ENCODE peak calls at places on chromosomes 4 and X, in eight cellular contexts. H is epithelial cell of esophagus, V is fibroblast of mammary gland, X is AG09309, K is glutamatergic neuron, R is suprapubic skin, W is H9, C is endothelial cell of umbilical vein. B is an unnamed sample.

GRCh38 chr4:10061650-10062415 is 40.5 kb upstream of the SLC2A9 start:
- DNase-seq in H (peak), V (peak), X (no peak), K (no peak), R (no peak), W (no peak), C (no peak), B (no peak)

GRCh38 chr4:156158747-156159146 is 205.1 kb upstream of the CTSO start:
- DNase-seq in H (no peak), V (no peak), X (no peak), K (no peak), R (no peak), W (no peak), C (no peak), B (no peak)

GRCh38 chrX:154411322-154411980 is at the start of gene TAFAZZIN:
- DNase-seq in H (peak), V (peak), X (no peak), K (peak), R (peak), W (peak), C (peak), B (peak)

GRCh38 chr4:121139533-121140222 is 24.4 kb downstream of the TNIP3 start:
- DNase-seq in H (peak), V (peak), X (no peak), K (no peak), R (no peak), W (no peak), C (peak), B (no peak)

GRCh38 chr4:108533245-108533844 is 87.0 kb upstream of the RPL34 start:
- DNase-seq in H (no peak), V (no peak), X (no peak), K (no peak), R (no peak), W (no peak), C (peak), B (no peak)

GRCh38 chr4:165765053-165765452 is 108.0 kb upstream of the TLL1 start:
- DNase-seq in H (peak), V (no peak), X (no peak), K (no peak), R (no peak), W (no peak), C (peak), B (no peak)

GRCh38 chrX:122943918-122944317 is 240.2 kb upstream of the GRIA3 start:
- DNase-seq in H (peak), V (peak), X (peak), K (no peak), R (no peak), W (no peak), C (no peak), B (no peak)

GRCh38 chrX:41863343-41864203 is 59.8 kb downstream of the CASK start:
- DNase-seq in H (no peak), V (no peak), X (no peak), K (no peak), R (no peak), W (no peak), C (no peak), B (no peak)

GRCh38 chr4:26707342-26707741 is 123.5 kb downstream of the TBC1D19 start:
- DNase-seq in H (no peak), V (no peak), X (no peak), K (no peak), R (no peak), W (no peak), C (no peak), B (no peak)

GRCh38 chrX:74535633-74536141 is 78.7 kb downstream of the RLIM start:
- DNase-seq in H (peak), V (peak), X (no peak), K (peak), R (peak), W (peak), C (peak), B (peak)

GRCh38 chr4:6128221-6128871 is 72.0 kb downstream of the JAKMIP1 start:
- DNase-seq in H (no peak), V (no peak), X (no peak), K (no peak), R (no peak), W (no peak), C (no peak), B (peak)

GRCh38 chrX:8988456-8988855 is 45.5 kb downstream of the FAM9B start:
- DNase-seq in H (peak), V (peak), X (no peak), K (no peak), R (no peak), W (no peak), C (no peak), B (no peak)

GRCh38 chr4:1470816-1471442 is 64.7 kb upstream of the NKX1-1 start:
- DNase-seq in H (no peak), V (no peak), X (no peak), K (peak), R (peak), W (no peak), C (no peak), B (peak)

GRCh38 chr4:38752393-38752961 is 30.3 kb downstream of the TLR10 start:
- DNase-seq in H (no peak), V (peak), X (no peak), K (no peak), R (no peak), W (no peak), C (peak), B (no peak)

GRCh38 chr4:168574581-168575295 is 77.9 kb downstream of the PALLD start:
- DNase-seq in H (peak), V (peak), X (no peak), K (no peak), R (no peak), W (no peak), C (peak), B (no peak)

GRCh38 chrX:13180807-13181206 is 136.4 kb upstream of the FAM9C start:
- DNase-seq in H (peak), V (peak), X (peak), K (no peak), R (no peak), W (no peak), C (no peak), B (no peak)

GRCh38 chrX:4253092-4253491 is 539.6 kb upstream of the PRKX start:
- DNase-seq in H (no peak), V (no peak), X (no peak), K (no peak), R (no peak), W (no peak), C (no peak), B (no peak)

GRCh38 chr4:176735300-176735699 is 57.4 kb downstream of the VEGFC start:
- DNase-seq in H (peak), V (peak), X (peak), K (no peak), R (no peak), W (no peak), C (peak), B (no peak)

GRCh38 chr4:141391293-141391692 is 170.6 kb downstream of the ZNF330 start:
- DNase-seq in H (peak), V (peak), X (no peak), K (no peak), R (no peak), W (no peak), C (no peak), B (no peak)

GRCh38 chr4:158996669-158997074 is 106.2 kb upstream of the RAPGEF2 start:
- DNase-seq in H (peak), V (peak), X (peak), K (no peak), R (no peak), W (no peak), C (peak), B (no peak)

GRCh38 chrX:71634366-71634765 is 16.1 kb upstream of the CXCR3 start:
- DNase-seq in H (no peak), V (no peak), X (no peak), K (no peak), R (no peak), W (no peak), C (no peak), B (no peak)

GRCh38 chr4:96131186-96131585 is 291.3 kb downstream of the PDHA2 start:
- DNase-seq in H (no peak), V (no peak), X (no peak), K (no peak), R (no peak), W (no peak), C (no peak), B (no peak)

GRCh38 chr4:136967069-136967468 is 565.2 kb downstream of the PCDH18 start:
- DNase-seq in H (peak), V (no peak), X (no peak), K (no peak), R (no peak), W (no peak), C (no peak), B (no peak)

GRCh38 chr4:89640620-89641366 is 196.2 kb downstream of the SNCA start:
- DNase-seq in H (peak), V (peak), X (peak), K (peak), R (no peak), W (peak), C (no peak), B (no peak)

GRCh38 chr4:40425799-40426574 is 90.9 kb downstream of the CHRNA9 start:
- DNase-seq in H (no peak), V (no peak), X (no peak), K (no peak), R (no peak), W (no peak), C (no peak), B (no peak)

GRCh38 chr4:117560329-117560728 is 474.0 kb upstream of the NDST3 start:
- DNase-seq in H (peak), V (peak), X (no peak), K (no peak), R (no peak), W (no peak), C (peak), B (no peak)

GRCh38 chr4:104393649-104394048 is 101.0 kb downstream of the CXXC4 start:
- DNase-seq in H (peak), V (no peak), X (no peak), K (no peak), R (no peak), W (no peak), C (no peak), B (no peak)

GRCh38 chr4:143232277-143232676 is 47.6 kb downstream of the USP38 start:
- DNase-seq in H (no peak), V (no peak), X (no peak), K (no peak), R (no peak), W (no peak), C (no peak), B (no peak)

GRCh38 chr4:8762951-8763735 is 108.5 kb downstream of the HMX1 start:
- DNase-seq in H (no peak), V (no peak), X (no peak), K (peak), R (peak), W (no peak), C (no peak), B (peak)

GRCh38 chrX:40513012-40513411 is 67.8 kb upstream of the ATP6AP2 start:
- DNase-seq in H (no peak), V (no peak), X (no peak), K (no peak), R (no peak), W (no peak), C (no peak), B (no peak)

GRCh38 chr4:71209161-71209560 is 129.7 kb upstream of the SLC4A4 start:
- DNase-seq in H (peak), V (peak), X (no peak), K (no peak), R (no peak), W (no peak), C (no peak), B (no peak)

GRCh38 chrX:64885850-64886249 is 90.4 kb downstream of the ZC4H2 start:
- DNase-seq in H (peak), V (no peak), X (no peak), K (peak), R (no peak), W (peak), C (no peak), B (no peak)
- TF ChIP-seq CTCF in H (peak), V (peak), X (peak), K (peak), R (peak), W (peak), C (peak), B (peak)

DNA sequence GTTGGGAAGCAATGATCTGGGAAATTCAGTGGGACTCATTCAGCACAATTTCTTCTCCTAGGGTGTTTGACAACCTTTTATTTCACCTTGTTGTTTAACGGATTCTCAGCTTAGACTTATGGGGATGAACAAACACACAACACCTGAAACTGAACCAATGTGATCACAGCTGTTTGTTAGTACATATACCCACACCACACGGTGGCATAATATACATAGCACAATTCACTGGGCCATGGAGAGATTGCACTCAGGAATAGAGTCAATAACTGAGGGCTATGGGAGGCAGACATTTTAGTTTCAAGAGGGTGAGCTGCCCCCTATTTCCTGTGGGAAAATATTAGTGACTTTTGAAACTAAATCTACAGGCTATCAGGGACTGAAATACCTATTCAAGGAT is 148.0 kb downstream of the PARM1 start:
- DNase-seq in H (no peak), V (no peak), X (no peak), K (no peak), R (no peak), W (no peak), C (no peak), B (no peak)
- TF ChIP-seq CTCF in H (no peak), V (no peak), X (no peak), K (no peak), R (no peak), W (no peak), C (no peak), B (no peak)

GRCh38 chr4:55849724-55850123 is 3.7 kb upstream of the EXOC1 start:
- DNase-seq in H (no peak), V (no peak), X (no peak), K (no peak), R (no peak), W (peak), C (no peak), B (no peak)
- TF ChIP-seq CTCF in H (no peak), V (no peak), X (no peak), K (peak), R (no peak), W (peak), C (no peak), B (no peak)

DNA sequence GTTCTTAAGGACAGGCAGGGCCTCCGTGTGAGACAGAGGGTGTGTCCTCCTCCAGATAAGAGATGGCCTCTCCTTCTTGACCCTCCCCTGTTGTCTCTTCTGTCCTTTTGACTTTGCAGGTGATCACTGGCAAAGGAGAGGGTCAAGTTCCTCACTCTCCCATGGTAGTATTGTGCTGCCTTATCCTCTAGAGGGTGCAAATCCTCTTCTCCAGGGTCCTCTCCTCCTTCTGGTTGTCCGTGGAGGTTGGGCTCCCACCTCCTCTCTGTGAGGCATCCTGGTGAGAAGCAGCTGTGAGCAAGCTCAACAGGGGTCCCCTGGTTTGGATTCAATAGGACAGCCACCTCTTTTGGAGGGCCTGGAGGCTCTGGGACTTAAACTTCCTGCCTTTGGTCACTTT is 44.8 kb downstream of the ZNF182 start:
- DNase-seq in H (peak), V (peak), X (no peak), K (no peak), R (no peak), W (peak), C (peak), B (no peak)
- TF ChIP-seq CTCF in H (no peak), V (peak), X (peak), K (no peak), R (no peak), W (peak), C (peak), B (peak)

DNA sequence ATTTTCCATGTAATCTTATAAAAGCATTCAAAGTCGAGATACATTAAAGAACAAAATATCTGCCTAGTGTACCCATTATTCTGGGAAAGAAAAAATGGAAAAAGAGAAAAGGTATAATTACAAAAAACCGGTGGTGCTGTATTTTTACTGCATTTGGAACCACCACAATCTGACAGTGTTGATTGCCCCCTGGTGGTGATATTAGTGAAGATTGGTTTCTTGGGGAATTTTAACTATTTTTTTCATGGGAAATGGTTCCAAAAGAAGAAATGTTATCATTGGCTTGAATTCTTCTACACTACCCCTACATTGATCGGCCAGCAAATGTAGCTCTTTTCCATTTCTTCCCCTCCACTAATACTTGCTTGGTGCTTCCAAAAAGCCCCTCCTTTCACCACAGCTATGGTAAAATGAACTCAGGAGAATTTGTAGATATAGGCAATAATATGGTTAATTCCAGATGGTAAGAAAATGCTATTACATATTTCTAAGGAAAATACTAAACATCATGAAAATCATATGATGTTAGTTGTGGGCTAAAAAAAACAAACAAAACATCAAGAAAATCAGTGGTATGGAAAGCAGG is 50.0 kb downstream of the COX18 start:
- DNase-seq in H (peak), V (peak), X (peak), K (no peak), R (no peak), W (no peak), C (peak), B (no peak)
- TF ChIP-seq CTCF in H (peak), V (peak), X (peak), K (peak), R (peak), W (peak), C (peak), B (peak)

GRCh38 chr4:37664696-37665095 is 21.5 kb downstream of the RELL1 start:
- DNase-seq in H (no peak), V (no peak), X (no peak), K (no peak), R (no peak), W (no peak), C (no peak), B (no peak)

GRCh38 chr4:37663552-37663951 is 22.6 kb downstream of the RELL1 start:
- DNase-seq in H (no peak), V (no peak), X (no peak), K (no peak), R (no peak), W (no peak), C (no peak), B (no peak)

GRCh38 chr4:37665347-37666009 is 20.7 kb downstream of the RELL1 start:
- DNase-seq in H (no peak), V (no peak), X (no peak), K (no peak), R (no peak), W (no peak), C (peak), B (no peak)

GRCh38 chr4:37667197-37668100 is 18.7 kb downstream of the RELL1 start:
- DNase-seq in H (no peak), V (peak), X (no peak), K (no peak), R (no peak), W (no peak), C (peak), B (no peak)

DNA sequence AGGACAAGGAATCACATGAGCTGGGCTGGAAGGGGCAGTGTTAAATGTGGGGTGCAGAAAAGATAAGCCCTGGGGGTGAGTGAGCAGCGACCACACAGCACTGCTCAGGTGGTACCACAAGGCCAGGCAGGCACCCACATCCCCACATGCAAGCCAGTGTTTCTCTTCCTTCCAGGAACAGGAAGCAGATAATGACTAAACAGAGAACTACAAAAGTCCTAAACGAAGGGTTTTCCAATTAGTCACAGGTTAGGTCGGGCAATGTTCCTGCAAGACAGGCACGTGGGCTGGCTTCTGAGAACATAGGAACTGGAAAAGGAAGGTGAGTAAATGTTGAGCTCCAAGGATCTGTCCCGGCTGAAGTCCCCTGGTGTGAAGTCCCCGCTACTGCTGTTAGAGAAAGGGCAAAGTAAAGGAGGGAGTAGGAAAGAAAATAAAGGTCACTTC is 19.5 kb downstream of the RELL1 start:
- DNase-seq in H (peak), V (peak), X (peak), K (no peak), R (no peak), W (no peak), C (peak), B (no peak)
- TF ChIP-seq CTCF in H (peak), V (peak), X (peak), K (no peak), R (no peak), W (no peak), C (peak), B (no peak)

GRCh38 chr4:72569719-72570235 is 756 bp upstream of the ADAMTS3 start:
- DNase-seq in H (no peak), V (no peak), X (no peak), K (no peak), R (no peak), W (no peak), C (peak), B (no peak)

GRCh38 chr4:72568959-72569718 is at the start of gene ADAMTS3:
- DNase-seq in H (peak), V (peak), X (no peak), K (peak), R (peak), W (peak), C (peak), B (no peak)

GRCh38 chr4:72566573-72566972 is 2.4 kb downstream of the ADAMTS3 start:
- DNase-seq in H (no peak), V (no peak), X (no peak), K (no peak), R (no peak), W (no peak), C (no peak), B (no peak)

GRCh38 chr4:72567036-72567435 is 2.0 kb downstream of the ADAMTS3 start:
- DNase-seq in H (no peak), V (no peak), X (no peak), K (no peak), R (no peak), W (no peak), C (peak), B (no peak)

DNA sequence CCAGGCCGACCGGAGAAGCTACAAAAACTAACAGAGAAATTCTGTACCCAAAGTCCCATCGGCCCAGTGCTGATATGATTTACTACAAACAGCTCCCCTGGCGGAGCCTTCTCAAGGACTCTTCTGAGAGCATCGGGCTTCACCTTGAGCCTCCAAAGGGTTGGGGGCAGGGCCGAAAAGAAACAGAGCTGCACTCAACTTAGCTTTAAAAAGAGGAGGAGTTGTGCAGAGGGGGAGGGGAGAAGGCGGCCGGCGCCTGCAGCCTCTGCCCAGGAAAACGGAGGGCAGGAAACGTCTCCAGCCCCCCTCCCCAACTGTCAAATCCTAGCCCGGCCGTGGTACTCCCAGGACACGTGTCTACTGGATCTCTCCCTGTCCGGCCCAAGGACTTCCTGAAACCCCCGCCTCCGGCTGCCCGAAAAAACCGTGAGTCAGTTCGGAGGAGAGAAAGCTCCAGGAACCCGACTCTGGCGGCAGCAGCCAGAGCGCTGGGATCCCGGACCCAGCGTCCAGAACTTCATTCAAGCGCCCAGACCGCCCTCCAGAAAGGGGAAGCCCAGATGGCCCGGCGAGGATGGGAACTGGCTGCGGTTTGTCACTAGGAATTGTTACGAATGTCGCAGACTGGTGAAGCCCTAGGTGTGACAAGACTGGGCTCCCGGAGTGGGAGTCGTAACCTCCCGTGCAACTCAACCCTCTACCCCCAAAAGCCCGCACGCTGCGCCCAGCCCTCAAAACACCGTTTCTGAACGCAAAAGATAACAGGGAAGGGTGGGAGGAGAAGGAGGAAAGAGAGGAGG is 1.0 kb downstream of the ADAMTS3 start:
- DNase-seq in H (peak), V (peak), X (peak), K (peak), R (peak), W (peak), C (peak), B (peak)
- TF ChIP-seq CTCF in H (peak), V (peak), X (peak), K (no peak), R (no peak), W (peak), C (peak), B (no peak)

B was measured in CD14-positive monocyte.